ENCODE peak calls at places on chromosomes 1 and 21, in ten cellular contexts. S, J, Z, U, E, L, N, T, Q and C are unnamed samples.

GRCh38 chr1:207218512-207219352 is 102.7 kb upstream of the CD55 start:
- DNase-seq in S (peak; percentile 21), J (peak; percentile 33), Z (peak; percentile 50), U (no peak), E (no peak), L (no peak), N (peak; percentile 35), T (peak; percentile 21), Q (no peak), C (no peak)

GRCh38 chr1:169260478-169260877 is 107.1 kb downstream of the NME7 start:
- DNase-seq in S (no peak), J (no peak), Z (no peak), U (no peak), E (no peak), L (no peak), N (no peak), T (no peak), Q (no peak), C (no peak)

GRCh38 chr1:202351725-202352124 is 3.2 kb downstream of the PPP1R12B start:
- DNase-seq in S (peak; percentile 33), J (peak; percentile 20), Z (no peak), U (no peak), E (no peak), L (no peak), N (no peak), T (no peak), Q (no peak), C (no peak)

GRCh38 chr1:86515597-86515996 is 31.3 kb upstream of the CLCA4 start:
- DNase-seq in S (peak; percentile 57), J (peak; percentile 50), Z (peak; percentile 65), U (no peak), E (no peak), L (no peak), N (peak; percentile 53), T (no peak), Q (no peak), C (no peak)

GRCh38 chr1:218711884-218712674 is 366.9 kb downstream of the TGFB2 start:
- DNase-seq in S (peak; percentile 64), J (no peak), Z (no peak), U (no peak), E (no peak), L (peak; percentile 4), N (peak; percentile 12), T (peak; percentile 48), Q (peak; percentile 71), C (no peak)

GRCh38 chr21:41754481-41754891 is 12.4 kb downstream of the RIPK4 start:
- DNase-seq in S (peak; percentile 60), J (no peak), Z (no peak), U (peak; percentile 68), E (no peak), L (no peak), N (no peak), T (no peak), Q (no peak), C (no peak)

GRCh38 chr1:114122891-114123621 is 30.6 kb downstream of the SYT6 start:
- DNase-seq in S (peak; percentile 72), J (no peak), Z (peak; percentile 44), U (no peak), E (no peak), L (peak; percentile 7), N (peak; percentile 39), T (no peak), Q (peak; percentile 50), C (no peak)

GRCh38 chr1:11187458-11187857 is 1.7 kb upstream of the ANGPTL7 start:
- DNase-seq in S (no peak), J (no peak), Z (no peak), U (no peak), E (no peak), L (no peak), N (no peak), T (no peak), Q (no peak), C (no peak)

GRCh38 chr1:59730302-59730701 is 84.4 kb upstream of the HOOK1 start:
- DNase-seq in S (peak; percentile 28), J (no peak), Z (no peak), U (no peak), E (no peak), L (peak; percentile 63), N (peak; percentile 68), T (no peak), Q (no peak), C (no peak)

GRCh38 chr1:159826436-159827101 is at the start of gene SLAMF8:
- DNase-seq in S (peak; percentile 28), J (no peak), Z (no peak), U (no peak), E (no peak), L (no peak), N (peak; percentile 30), T (peak; percentile 61), Q (no peak), C (no peak)

GRCh38 chr21:41878831-41879189 is 334 bp downstream of the PRDM15 start:
- DNase-seq in S (peak; percentile 90), J (peak; percentile 75), Z (peak; percentile 65), U (peak; percentile 94), E (peak; percentile 56), L (peak; percentile 64), N (peak; percentile 80), T (peak; percentile 81), Q (peak; percentile 90), C (peak; percentile 83)

GRCh38 chr1:88433556-88433955 is 250.5 kb upstream of the PKN2 start:
- DNase-seq in S (no peak), J (no peak), Z (no peak), U (no peak), E (no peak), L (no peak), N (peak; percentile 58), T (no peak), Q (no peak), C (no peak)

GRCh38 chr1:57377731-57378139 is 46.1 kb downstream of the DAB1 start:
- DNase-seq in S (no peak), J (no peak), Z (no peak), U (no peak), E (no peak), L (no peak), N (no peak), T (no peak), Q (no peak), C (no peak)

GRCh38 chr1:84956097-84956496 is 40.8 kb downstream of the MCOLN2 start:
- DNase-seq in S (no peak), J (no peak), Z (no peak), U (no peak), E (no peak), L (no peak), N (no peak), T (no peak), Q (no peak), C (no peak)

GRCh38 chr21:45543371-45543709 is 1.1 kb upstream of the SLC19A1 start:
- DNase-seq in S (peak; percentile 7), J (no peak), Z (no peak), U (peak; percentile 76), E (no peak), L (no peak), N (no peak), T (peak; percentile 18), Q (peak; percentile 67), C (no peak)